ENCODE peak calls at places on chromosomes 2 and 18, in eight cellular contexts. T, U, C, I, Q, W, N and A are unnamed samples. For H3K4me1, the result is how much of the 10 kb centered on the place peaks cover.

GRCh38 chr2:46309052-46309953 is 12.1 kb downstream of the EPAS1 start:
- DNase-seq in N (no peak), T (no peak), C (no peak), W (no peak), Q (peak), U (no peak), I (no peak), A (no peak)

GRCh38 chr2:11574176-11575046 is 40.6 kb downstream of the GREB1 start:
- DNase-seq in W (no peak), I (no peak), T (no peak), C (no peak), U (no peak), Q (no peak), N (no peak), A (peak)

GRCh38 chr18:69785466-69785865 is 162.2 kb downstream of the CD226 start:
- DNase-seq in W (no peak), Q (no peak), I (no peak), U (no peak), N (no peak), T (no peak), C (no peak), A (no peak)

GRCh38 chr18:55419132-55419938 is 168.7 kb downstream of the TCF4 start:
- DNase-seq in U (no peak), N (no peak), Q (no peak), T (no peak), C (no peak), I (no peak), W (no peak), A (no peak)

GRCh38 chr2:9287400-9288059 is 80.9 kb downstream of the ASAP2 start:
- DNase-seq in C (peak), I (no peak), W (no peak), U (no peak), T (no peak), N (no peak), Q (peak), A (no peak)

GRCh38 chr2:210792000-210792399 is 235.6 kb downstream of the CPS1 start:
- DNase-seq in I (no peak), Q (no peak), U (no peak), W (no peak), T (no peak), N (peak), C (no peak), A (no peak)

GRCh38 chr2:28624798-28625701 is 126.6 kb upstream of the PPP1CB start:
- DNase-seq in I (peak), T (peak), N (peak), Q (no peak), C (no peak), U (peak), W (peak), A (peak)

GRCh38 chr2:136376798-136377211 is 258.9 kb upstream of the CXCR4 start:
- DNase-seq in C (no peak), N (peak), T (no peak), W (no peak), U (no peak), Q (no peak), I (no peak), A (no peak)

GRCh38 chr2:227241005-227241404 is 76.6 kb downstream of the COL4A3 start:
- DNase-seq in Q (no peak), C (no peak), W (no peak), I (no peak), T (no peak), U (no peak), N (no peak), A (no peak)

GRCh38 chr2:161763153-161763552 is 138.9 kb downstream of the SLC4A10 start:
- DNase-seq in W (no peak), Q (no peak), T (no peak), U (no peak), C (no peak), N (no peak), I (no peak), A (no peak)

GRCh38 chr2:241902357-241902991 is 32.9 kb downstream of the RTP5 start:
- DNase-seq in T (no peak), U (no peak), I (no peak), W (no peak), Q (no peak), C (no peak), N (no peak), A (peak)

GRCh38 chr2:147989809-147990403 is 30.6 kb downstream of the ORC4 start:
- DNase-seq in U (no peak), W (no peak), Q (no peak), C (peak), N (no peak), I (peak), T (no peak), A (no peak)

GRCh38 chr2:37630298-37630697 is 41.1 kb downstream of the CDC42EP3 start:
- DNase-seq in T (no peak), N (no peak), U (no peak), W (no peak), I (no peak), Q (no peak), C (no peak), A (no peak)

GRCh38 chr2:74221091-74221490 is 22.7 kb downstream of the MTHFD2 start:
- DNase-seq in C (no peak), I (no peak), W (no peak), Q (no peak), T (no peak), U (no peak), N (no peak), A (no peak)
- H3K27ac ChIP-seq in C (no peak), I (no peak), W (no peak), Q (no peak), T (no peak), U (no peak), N (no peak), A (no peak)

DNA sequence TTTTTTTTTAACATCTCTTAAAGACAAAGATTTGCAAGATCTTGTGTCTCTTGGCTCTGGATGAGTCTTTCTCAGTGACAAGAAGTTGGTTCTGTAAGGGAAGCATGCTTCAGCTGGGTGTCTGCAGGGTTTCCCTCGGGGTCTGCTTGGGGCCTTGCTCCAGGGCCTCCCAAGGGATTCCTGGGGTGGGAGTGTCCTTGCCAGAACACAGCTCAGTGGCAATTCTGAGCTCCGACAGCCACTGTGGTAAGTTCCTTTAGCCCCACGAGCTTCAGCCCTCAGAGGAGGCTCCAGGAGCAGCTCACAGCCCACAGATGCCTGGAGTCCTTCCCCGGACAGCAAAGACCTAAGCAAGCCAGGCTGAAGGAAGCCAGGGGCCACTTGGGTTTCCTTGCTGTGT is 52.4 kb downstream of the EMX1 start:
- DNase-seq in T (no peak), N (no peak), C (no peak), Q (no peak), W (no peak), I (no peak), U (no peak), A (no peak)
- H3K4me1 ChIP-seq in T (under half), N (under half), C (under half), Q (under half), W (under half), I (under half), U (under half), A (under half)

GRCh38 chr2:217684431-217685254 is 318.2 kb downstream of the TNS1 start:
- DNase-seq in Q (no peak), C (no peak), T (no peak), U (no peak), I (no peak), N (no peak), W (no peak), A (no peak)
- H3K27ac ChIP-seq in Q (no peak), C (no peak), T (peak), U (no peak), I (no peak), N (no peak), W (peak), A (no peak)

DNA sequence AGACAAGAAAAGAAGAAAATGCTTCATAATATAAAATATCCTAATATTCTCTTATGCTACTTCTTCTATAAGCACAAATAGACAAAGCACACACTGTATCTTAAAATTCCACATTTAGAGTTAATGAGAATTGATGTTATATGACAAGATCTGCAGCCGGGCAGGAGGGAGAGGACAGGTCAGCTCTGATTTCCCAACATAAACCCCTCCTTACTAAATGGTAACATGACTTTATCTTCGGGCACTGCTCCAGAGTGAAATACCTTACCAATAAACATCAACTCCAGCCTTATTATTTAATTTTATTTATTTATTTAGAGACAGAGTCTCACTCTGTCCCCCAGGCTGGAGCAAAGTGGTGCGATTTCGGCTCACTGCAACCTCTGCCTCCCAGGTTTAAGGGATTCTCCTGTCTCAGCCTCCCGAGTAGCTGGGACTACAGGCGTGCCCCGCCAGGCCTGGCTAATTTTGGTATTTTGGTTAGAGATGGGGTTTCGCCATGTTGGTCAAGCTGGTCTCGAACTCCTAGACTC is 1.8 kb downstream of the CYB5A start:
- DNase-seq in T (no peak), Q (no peak), U (no peak), C (no peak), W (no peak), I (no peak), N (no peak), A (no peak)
- H3K4me1 ChIP-seq in T (under half), Q (under half), U (under half), C (under half), W (under half), I (under half), N (under half), A (under half)

GRCh38 chr2:108619916-108620620 is 85.8 kb downstream of the LIMS1 start:
- DNase-seq in Q (no peak), N (no peak), T (no peak), C (no peak), W (no peak), I (no peak), U (no peak), A (no peak)

GRCh38 chr2:108623616-108624015 is 89.3 kb downstream of the LIMS1 start:
- DNase-seq in W (no peak), C (no peak), N (no peak), T (no peak), U (no peak), Q (no peak), I (no peak), A (no peak)

GRCh38 chr2:108621087-108621559 is 86.9 kb downstream of the LIMS1 start:
- DNase-seq in Q (peak), T (no peak), W (peak), U (no peak), C (peak), I (peak), N (peak), A (peak)

GRCh38 chr2:108620656-108621055 is 86.4 kb downstream of the LIMS1 start:
- DNase-seq in U (no peak), C (no peak), T (no peak), N (no peak), I (no peak), Q (no peak), W (no peak), A (no peak)

GRCh38 chr2:108621689-108622681 is 87.7 kb downstream of the LIMS1 start:
- DNase-seq in W (no peak), Q (no peak), N (no peak), U (no peak), C (no peak), I (no peak), T (no peak), A (no peak)
- H3K27ac ChIP-seq in W (peak), Q (peak), N (no peak), U (no peak), C (no peak), I (peak), T (peak), A (peak)

GRCh38 chr18:77054288-77054605 is 78.3 kb downstream of the MBP start:
- DNase-seq in Q (no peak), W (no peak), U (no peak), C (no peak), T (no peak), N (peak), I (no peak), A (no peak)
- H3K4me1 ChIP-seq in Q (under half), W (under half), U (under half), C (under half), T (half or more), N (under half), I (half or more), A (half or more)

GRCh38 chr2:150570712-150571111 is 83.2 kb upstream of the RND3 start:
- DNase-seq in W (no peak), T (no peak), I (no peak), Q (peak), N (no peak), C (no peak), U (no peak), A (no peak)

GRCh38 chr2:150571121-150571520 is 83.7 kb upstream of the RND3 start:
- DNase-seq in I (no peak), N (no peak), C (no peak), Q (no peak), U (no peak), T (no peak), W (no peak), A (no peak)

GRCh38 chr2:150566289-150566688 is 78.8 kb upstream of the RND3 start:
- DNase-seq in U (no peak), I (no peak), N (no peak), Q (no peak), T (no peak), C (no peak), W (no peak), A (no peak)

GRCh38 chr2:150569761-150570160 is 82.3 kb upstream of the RND3 start:
- DNase-seq in W (no peak), T (no peak), I (no peak), Q (no peak), U (no peak), N (no peak), C (no peak), A (no peak)

GRCh38 chr2:150567771-150568278 is 80.4 kb upstream of the RND3 start:
- DNase-seq in N (no peak), C (no peak), W (no peak), Q (no peak), U (no peak), I (no peak), T (no peak), A (no peak)
- H3K27ac ChIP-seq in N (no peak), C (no peak), W (no peak), Q (no peak), U (no peak), I (no peak), T (no peak), A (no peak)